ENCODE peak calls at places on chromosomes 5 and 9, in nine cellular contexts. B, Y, J, C, P, Z, H, Q and N are unnamed samples.

GRCh38 chr5:186091-187041 is 4.9 kb upstream of the LRRC14B start:
- DNase-seq in B (no peak), Y (no peak), J (no peak), C (no peak), P (no peak), Z (no peak), H (no peak), Q (no peak), N (no peak)

GRCh38 chr9:74496819-74497749 is at the start of gene RORB:
- DNase-seq in B (no peak), Y (peak; percentile 38), J (peak; percentile 77), C (no peak), P (peak; percentile 86), Z (no peak), H (no peak), Q (peak; percentile 54), N (no peak)

GRCh38 chr5:129120158-129120581 is 25.6 kb downstream of the ISOC1 start:
- DNase-seq in B (no peak), Y (no peak), J (no peak), C (no peak), P (no peak), Z (no peak), H (no peak), Q (no peak), N (no peak)

GRCh38 chr9:121598167-121599000 is 53.0 kb upstream of the DAB2IP start:
- DNase-seq in B (peak; percentile 72), Y (peak; percentile 50), J (peak; percentile 83), C (no peak), P (peak; percentile 98), Z (no peak), H (no peak), Q (peak; percentile 78), N (peak; percentile 90)

GRCh38 chr5:159103086-159103485 is 3.4 kb upstream of the EBF1 start:
- DNase-seq in B (no peak), Y (no peak), J (no peak), C (no peak), P (no peak), Z (no peak), H (no peak), Q (no peak), N (no peak)

GRCh38 chr9:125405938-125406811 is 144.5 kb downstream of the GAPVD1 start:
- DNase-seq in B (no peak), Y (peak; percentile 66), J (no peak), C (no peak), P (no peak), Z (no peak), H (no peak), Q (no peak), N (no peak)

GRCh38 chr9:126471084-126471611 is 142.6 kb upstream of the LMX1B start:
- DNase-seq in B (no peak), Y (peak; percentile 10), J (peak; percentile 67), C (no peak), P (no peak), Z (peak; percentile 37), H (no peak), Q (no peak), N (no peak)

GRCh38 chr5:170121321-170121720 is 15.6 kb downstream of the FOXI1 start:
- DNase-seq in B (peak; percentile 16), Y (peak; percentile 56), J (no peak), C (no peak), P (no peak), Z (no peak), H (no peak), Q (no peak), N (no peak)

GRCh38 chr9:104772707-104773106 is 8.8 kb downstream of the NIPSNAP3B start:
- DNase-seq in B (no peak), Y (peak; percentile 17), J (no peak), C (no peak), P (no peak), Z (no peak), H (no peak), Q (no peak), N (no peak)

GRCh38 chr5:143314664-143315063 is 88.8 kb downstream of the NR3C1 start:
- DNase-seq in B (no peak), Y (peak; percentile 86), J (no peak), C (no peak), P (no peak), Z (no peak), H (no peak), Q (no peak), N (no peak)

GRCh38 chr9:135376511-135377173 is 102.9 kb upstream of the PPP1R26 start:
- DNase-seq in B (no peak), Y (no peak), J (no peak), C (no peak), P (no peak), Z (no peak), H (no peak), Q (no peak), N (no peak)

GRCh38 chr9:99820330-99821186 is 1.1 kb upstream of the NR4A3 start:
- DNase-seq in B (peak; percentile 61), Y (peak; percentile 95), J (peak; percentile 48), C (peak; percentile 43), P (peak; percentile 66), Z (peak; percentile 66), H (no peak), Q (no peak), N (no peak)

GRCh38 chr5:116488334-116488733 is 86.3 kb downstream of the SEMA6A start:
- DNase-seq in B (no peak), Y (no peak), J (no peak), C (no peak), P (no peak), Z (no peak), H (no peak), Q (no peak), N (no peak)

GRCh38 chr9:97980479-97980803 is 2.7 kb upstream of the ANP32B start:
- DNase-seq in B (no peak), Y (peak; percentile 53), J (peak; percentile 58), C (no peak), P (no peak), Z (no peak), H (no peak), Q (no peak), N (no peak)

DNA sequence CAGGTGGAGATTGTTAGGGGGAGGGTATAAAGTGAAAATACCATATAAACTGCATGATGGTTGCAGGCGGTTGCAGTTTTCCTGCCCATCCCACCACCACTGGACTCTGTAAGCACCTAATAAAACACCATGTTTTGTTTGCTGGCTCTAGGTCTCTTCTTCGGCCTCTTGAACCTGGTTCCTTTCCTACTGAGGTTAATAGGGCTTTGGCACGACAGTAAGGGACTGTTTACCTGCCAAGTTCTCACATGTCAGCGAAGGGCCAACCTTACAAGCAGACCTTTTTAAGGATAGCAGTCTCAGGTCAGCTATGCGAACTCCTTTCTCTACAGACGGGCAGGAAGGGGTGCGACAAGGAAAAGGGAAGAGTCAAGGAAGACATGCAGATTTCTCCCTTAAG is 3.4 kb upstream of the RFESD start:
- DNase-seq in B (no peak), Y (no peak), J (no peak), C (no peak), P (no peak), Z (no peak), H (no peak), Q (no peak), N (no peak)
- TF ChIP-seq CTCF in B (no peak), Y (no peak), J (no peak), C (no peak), P (no peak), Z (no peak), H (no peak), Q (no peak), N (no peak)

GRCh38 chr5:5340206-5340729 is 82.2 kb upstream of the ICE1 start:
- DNase-seq in B (peak; percentile 49), Y (peak; percentile 99), J (peak; percentile 42), C (peak; percentile 87), P (no peak), Z (peak; percentile 66), H (peak; percentile 24), Q (no peak), N (no peak)
- TF ChIP-seq CTCF in B (peak; percentile 62), Y (peak; percentile 70), J (peak; percentile 46), C (peak; percentile 60), P (peak; percentile 57), Z (no peak), H (no peak), Q (peak; percentile 39), N (no peak)

GRCh38 chr5:58499951-58500350 is 8.7 kb downstream of the GAPT start:
- DNase-seq in B (no peak), Y (no peak), J (no peak), C (no peak), P (no peak), Z (no peak), H (no peak), Q (no peak), N (no peak)

GRCh38 chr5:58493136-58493535 is 1.9 kb downstream of the GAPT start:
- DNase-seq in B (no peak), Y (no peak), J (no peak), C (no peak), P (no peak), Z (no peak), H (no peak), Q (no peak), N (no peak)

GRCh38 chr5:58497956-58498942 is 7.0 kb downstream of the GAPT start:
- DNase-seq in B (peak; percentile 6), Y (peak; percentile 51), J (no peak), C (peak; percentile 28), P (peak; percentile 51), Z (no peak), H (no peak), Q (peak; percentile 14), N (peak; percentile 52)

GRCh38 chr5:58499231-58499630 is 8.0 kb downstream of the GAPT start:
- DNase-seq in B (no peak), Y (no peak), J (no peak), C (no peak), P (no peak), Z (no peak), H (no peak), Q (no peak), N (no peak)

DNA sequence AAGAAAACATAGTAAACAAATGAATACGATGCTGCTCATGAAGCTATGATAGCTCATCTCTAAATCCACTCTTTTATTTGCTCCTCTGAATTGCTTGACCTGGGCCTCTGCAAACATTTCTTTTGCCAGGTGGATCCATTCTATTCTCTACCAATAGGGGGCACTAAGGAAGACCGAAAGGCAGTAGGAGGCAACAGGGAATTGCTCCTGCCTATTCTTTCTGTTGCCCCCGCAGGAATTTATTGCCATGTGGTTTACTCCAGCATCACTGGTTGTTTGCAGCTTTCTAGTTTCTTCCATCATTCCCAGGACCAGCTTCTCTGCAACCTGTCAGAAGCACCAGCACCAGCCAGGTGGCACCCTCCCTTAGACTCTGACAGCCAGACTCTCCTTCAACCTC is 5.3 kb downstream of the GAPT start:
- DNase-seq in B (no peak), Y (no peak), J (no peak), C (no peak), P (no peak), Z (no peak), H (no peak), Q (no peak), N (no peak)
- TF ChIP-seq CTCF in B (peak; percentile 16), Y (peak; percentile 33), J (peak; percentile 21), C (peak; percentile 15), P (peak; percentile 30), Z (no peak), H (peak; percentile 43), Q (peak; percentile 27), N (no peak)

GRCh38 chr5:141127305-141127704 is 5.7 kb downstream of the PCDHB4 start:
- DNase-seq in B (no peak), Y (no peak), J (no peak), C (no peak), P (no peak), Z (no peak), H (no peak), Q (no peak), N (no peak)

GRCh38 chr5:141121985-141122384 is 367 bp downstream of the PCDHB4 start:
- DNase-seq in B (no peak), Y (no peak), J (no peak), C (no peak), P (no peak), Z (no peak), H (no peak), Q (no peak), N (no peak)

GRCh38 chr5:141121563-141121962 is at the start of gene PCDHB4:
- DNase-seq in B (no peak), Y (peak; percentile 8), J (no peak), C (no peak), P (no peak), Z (no peak), H (no peak), Q (no peak), N (no peak)
- TF ChIP-seq CTCF in B (no peak), Y (peak; percentile 14), J (peak; percentile 42), C (no peak), P (no peak), Z (no peak), H (peak; percentile 18), Q (no peak), N (no peak)